ENCODE peak calls at places on chromosomes 16 and 17, in five cellular contexts. N is upper lobe of right lung, K is stomach, Q is SK-N-SH, E is uterus. M is an unnamed sample.
A peak's percentile ranks its signal among the peaks of the same experiment; 100 is the strongest.

GRCh38 chr17:4594406-4595349 is 10.3 kb downstream of the SMTNL2 start:
- DNase-seq in K (peak; percentile 67), Q (peak; percentile 68), N (peak; percentile 81), E (no peak), M (no peak)

GRCh38 chr17:46782250-46782953 is 36.1 kb downstream of the WNT3 start:
- DNase-seq in Q (peak; percentile 82), N (peak; percentile 79), E (no peak), K (peak; percentile 65), M (no peak)

GRCh38 chr16:396605-397004 is 394 bp upstream of the NME4 start:
- DNase-seq in N (no peak), E (peak; percentile 58), K (no peak), Q (peak; percentile 83), M (no peak)

GRCh38 chr17:1485311-1485747 is 7.2 kb downstream of the MYO1C start:
- DNase-seq in K (peak; percentile 39), N (peak; percentile 79), Q (peak; percentile 80), E (peak; percentile 64), M (peak; percentile 76)

GRCh38 chr17:49994085-49995054 is 654 bp downstream of the DLX3 start:
- DNase-seq in N (peak; percentile 68), E (no peak), K (no peak), Q (peak; percentile 36), M (no peak)

GRCh38 chr16:80899804-80900592 is 95.6 kb upstream of the CDYL2 start:
- DNase-seq in Q (peak; percentile 68), N (peak; percentile 79), K (peak; percentile 96), E (peak; percentile 61), M (peak; percentile 77)

GRCh38 chr17:38877130-38877851 is 7.4 kb downstream of the LASP1 start:
- DNase-seq in N (no peak), E (no peak), Q (no peak), K (no peak), M (no peak)

GRCh38 chr17:21287703-21288449 is 3.4 kb downstream of the MAP2K3 start:
- DNase-seq in E (peak; percentile 88), K (peak; percentile 99), Q (peak; percentile 43), N (peak; percentile 98), M (peak; percentile 100)

GRCh38 chr17:18362509-18363020 is 785 bp downstream of the SHMT1 start:
- DNase-seq in K (peak; percentile 64), N (peak; percentile 86), Q (peak; percentile 70), E (peak; percentile 51), M (peak; percentile 67)

GRCh38 chr17:41552455-41552854 is 19.4 kb downstream of the KRT9 start:
- DNase-seq in N (no peak), E (no peak), K (no peak), Q (no peak), M (no peak)

GRCh38 chr17:38444151-38444550 is 15.9 kb downstream of the ARHGAP23 start:
- DNase-seq in Q (peak; percentile 91), N (peak; percentile 82), K (peak; percentile 78), E (peak; percentile 72), M (peak; percentile 83)

GRCh38 chr17:52383493-52384100 is 225.1 kb upstream of the CA10 start:
- DNase-seq in Q (peak; percentile 55), N (no peak), K (peak; percentile 71), E (no peak), M (no peak)

GRCh38 chr17:47297661-47298400 is 25.9 kb upstream of the EFCAB13 start:
- DNase-seq in E (no peak), K (no peak), Q (no peak), N (no peak), M (peak; percentile 58)

GRCh38 chr17:41464173-41464572 is 3.0 kb downstream of the KRT32 start:
- DNase-seq in E (no peak), N (no peak), K (no peak), Q (no peak), M (no peak)

DNA sequence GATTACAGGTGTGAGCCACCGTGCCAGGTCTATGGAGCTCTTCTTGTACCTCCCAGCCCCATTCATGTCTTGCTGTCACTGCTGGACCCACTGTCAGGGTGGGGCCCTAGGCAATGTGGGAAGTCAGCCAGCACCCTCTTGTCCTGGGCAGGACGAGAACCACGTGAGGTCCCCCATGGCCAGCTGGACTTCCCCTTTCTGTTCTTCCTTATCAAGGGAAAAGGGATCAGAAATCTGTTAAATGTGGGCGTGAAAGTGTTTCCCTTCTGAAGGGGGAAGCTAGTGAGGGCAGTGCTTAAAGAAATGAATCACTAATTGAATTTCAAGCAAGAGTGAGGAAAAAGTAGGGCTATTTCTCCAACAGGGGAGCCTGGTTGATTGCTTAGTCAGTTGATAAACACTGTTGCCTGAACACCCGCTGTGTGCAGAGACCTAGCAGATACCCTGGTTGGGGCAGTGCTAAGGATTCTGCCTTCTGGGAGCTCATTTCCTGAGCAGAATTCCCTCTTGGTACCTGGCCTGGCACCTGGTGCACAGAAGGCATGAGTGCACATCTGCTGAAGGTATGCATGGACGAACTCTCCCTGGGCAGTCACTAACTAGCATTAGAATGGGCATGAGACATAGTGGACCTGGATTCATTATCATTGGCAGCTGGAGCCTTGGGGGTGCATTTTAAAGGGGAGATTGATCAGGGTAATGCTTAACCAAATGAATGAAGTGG is 13.0 kb downstream of the ADCY7 start:
- DNase-seq in K (peak; percentile 45), E (no peak), N (peak; percentile 88), Q (no peak), M (peak; percentile 43)
- H3K36me3 ChIP-seq in K (no peaks in the 10 kb centered on the region), E (no peaks in the 10 kb centered on the region), N (no peaks in the 10 kb centered on the region), Q (no peaks in the 10 kb centered on the region), M (no peaks in the 10 kb centered on the region)

GRCh38 chr16:67930191-67930590 is 1.5 kb downstream of the CTRL start:
- DNase-seq in K (no peak), E (no peak), N (no peak), Q (no peak), M (no peak)
- H3K4me1 ChIP-seq in K (peaks cover 25% of the 10 kb centered on the region), E (peaks cover 6% of the 10 kb centered on the region), N (peaks cover 15% of the 10 kb centered on the region), Q (peaks cover 5% of the 10 kb centered on the region), M (peaks cover 18% of the 10 kb centered on the region)

GRCh38 chr17:74010903-74011302 is 192.6 kb upstream of the RPL38 start:
- DNase-seq in Q (no peak), N (no peak), E (no peak), K (no peak), M (no peak)

GRCh38 chr17:74006366-74006765 is 197.1 kb upstream of the RPL38 start:
- DNase-seq in N (no peak), Q (no peak), K (no peak), E (no peak), M (no peak)

GRCh38 chr17:74008196-74008595 is 195.3 kb upstream of the RPL38 start:
- DNase-seq in N (no peak), Q (peak; percentile 75), E (no peak), K (no peak), M (no peak)

GRCh38 chr17:74002241-74002640 is 201.2 kb upstream of the RPL38 start:
- DNase-seq in Q (no peak), N (no peak), K (no peak), E (no peak), M (no peak)

GRCh38 chr17:74005790-74006189 is 197.7 kb upstream of the RPL38 start:
- DNase-seq in N (no peak), Q (no peak), E (no peak), K (no peak), M (no peak)
- H3K27ac ChIP-seq in N (no peak overlapping the region), Q (no peak overlapping the region), E (no peak overlapping the region), K (no peak overlapping the region), M (no peak overlapping the region)

GRCh38 chr17:37124074-37124824 is 175.5 kb downstream of the AATF start:
- DNase-seq in Q (no peak), N (no peak), E (no peak), K (no peak), M (no peak)
- H3K36me3 ChIP-seq in Q (peaks cover 72% of the 10 kb centered on the region), N (peaks cover 43% of the 10 kb centered on the region), E (no peaks in the 10 kb centered on the region), K (peaks cover 47% of the 10 kb centered on the region), M (peaks cover 51% of the 10 kb centered on the region)

DNA sequence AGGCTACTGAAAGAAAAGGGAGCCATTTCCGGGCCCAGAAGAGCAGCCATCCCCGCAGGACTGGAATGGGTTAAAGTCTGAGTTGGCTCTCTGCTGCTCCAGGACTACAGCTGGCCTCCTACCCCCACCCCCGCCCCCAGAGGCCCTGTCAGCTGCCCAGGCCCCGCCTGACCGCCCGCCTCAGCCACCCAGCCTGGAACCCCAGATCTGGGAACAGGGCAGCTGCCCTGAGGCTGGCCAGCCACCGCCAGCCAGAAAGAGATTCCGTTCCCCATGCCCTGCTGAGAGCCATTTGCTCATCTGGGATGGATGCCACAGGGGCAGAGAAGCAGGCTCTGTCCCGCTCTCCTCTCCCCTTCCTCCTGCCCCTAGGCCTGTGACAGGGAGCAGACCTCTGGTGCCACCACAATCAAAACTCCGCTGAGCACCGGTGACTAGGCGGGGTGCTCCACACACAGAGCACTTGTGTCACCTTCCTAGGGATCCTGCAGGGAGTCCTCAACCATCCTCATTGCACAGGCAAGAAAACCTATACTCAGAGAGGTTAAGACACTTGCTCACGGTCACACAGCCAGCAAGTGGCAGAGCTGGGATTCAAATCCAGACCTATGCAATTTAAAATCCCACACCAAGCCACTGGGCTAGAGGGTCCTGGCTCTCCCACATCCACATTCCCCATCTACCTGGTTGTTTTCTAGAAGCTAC is 44.1 kb downstream of the ZNF423 start:
- DNase-seq in K (no peak), E (no peak), Q (peak; percentile 96), N (no peak), M (no peak)
- H3K4me1 ChIP-seq in K (no peaks in the 10 kb centered on the region), E (no peaks in the 10 kb centered on the region), Q (no peaks in the 10 kb centered on the region), N (no peaks in the 10 kb centered on the region), M (peaks cover 7% of the 10 kb centered on the region)

GRCh38 chr16:11639925-11640899 is 28.0 kb upstream of the SNN start:
- DNase-seq in Q (no peak), E (peak; percentile 88), N (peak; percentile 88), K (peak; percentile 73), M (peak; percentile 83)
- H3K27ac ChIP-seq in Q (peak overlapping the region; percentile 89), E (peak overlapping the region; percentile 88), N (peak overlapping the region; percentile 92), K (peak overlapping the region; percentile 90), M (peak overlapping the region; percentile 88)

GRCh38 chr16:52497067-52497816 is 49.7 kb downstream of the TOX3 start:
- DNase-seq in E (no peak), N (no peak), K (no peak), Q (peak; percentile 27), M (no peak)
- H3K36me3 ChIP-seq in E (no peaks in the 10 kb centered on the region), N (no peaks in the 10 kb centered on the region), K (no peaks in the 10 kb centered on the region), Q (no peaks in the 10 kb centered on the region), M (no peaks in the 10 kb centered on the region)